ENCODE peak calls at places on chromosomes 12 and 14, in seven cellular contexts. G is uterus, N is OCI-LY7, Q is A549, X is fibroblast of lung, T is mammary epithelial cell, D is psoas muscle. J is an unnamed sample.
A peak's percentile ranks its signal among the peaks of the same experiment; 100 is the strongest.

GRCh38 chr12:108724054-108724889 is 7.0 kb downstream of the CORO1C start:
- DNase-seq in G (no peak), N (peak; percentile 29), Q (no peak), X (no peak), T (peak; percentile 66), D (no peak), J (no peak)

GRCh38 chr12:19227880-19228210 is 98.3 kb downstream of the PLEKHA5 start:
- DNase-seq in G (no peak), N (no peak), Q (no peak), X (no peak), T (no peak), D (no peak), J (no peak)

GRCh38 chr14:72745546-72745945 is 148.4 kb downstream of the DPF3 start:
- DNase-seq in G (no peak), N (no peak), Q (peak; percentile 15), X (peak; percentile 83), T (peak; percentile 79), D (no peak), J (no peak)

GRCh38 chr14:69263364-69263763 is 3.4 kb downstream of the GALNT16 start:
- DNase-seq in G (peak; percentile 77), N (no peak), Q (no peak), X (peak; percentile 92), T (peak; percentile 44), D (peak; percentile 87), J (no peak)

GRCh38 chr14:99754141-99755067 is 38.8 kb upstream of the EML1 start:
- DNase-seq in G (peak; percentile 16), N (no peak), Q (no peak), X (no peak), T (peak; percentile 41), D (no peak), J (peak; percentile 86)

GRCh38 chr14:102491786-102492522 is 17.6 kb downstream of the ANKRD9 start:
- DNase-seq in G (no peak), N (no peak), Q (no peak), X (no peak), T (no peak), D (no peak), J (no peak)

GRCh38 chr14:99561827-99562226 is 42.2 kb downstream of the CCDC85C start:
- DNase-seq in G (no peak), N (no peak), Q (no peak), X (no peak), T (no peak), D (no peak), J (no peak)

GRCh38 chr14:28412076-28412475 is 354.5 kb upstream of the FOXG1 start:
- DNase-seq in G (no peak), N (no peak), Q (no peak), X (peak; percentile 21), T (peak; percentile 6), D (no peak), J (no peak)

GRCh38 chr12:128077917-128078298 is 189.1 kb upstream of the TMEM132C start:
- DNase-seq in G (no peak), N (no peak), Q (no peak), X (no peak), T (no peak), D (no peak), J (no peak)

GRCh38 chr14:32709072-32709471 is 229.6 kb upstream of the NPAS3 start:
- DNase-seq in G (peak; percentile 53), N (no peak), Q (no peak), X (peak; percentile 94), T (peak; percentile 49), D (no peak), J (no peak)

GRCh38 chr12:110699591-110700445 is 10.9 kb upstream of the HVCN1 start:
- DNase-seq in G (no peak), N (peak; percentile 37), Q (no peak), X (no peak), T (no peak), D (peak; percentile 60), J (no peak)

GRCh38 chr12:109044241-109044640 is 8.1 kb upstream of the USP30 start:
- DNase-seq in G (no peak), N (no peak), Q (no peak), X (no peak), T (no peak), D (no peak), J (no peak)

GRCh38 chr12:68236421-68237059 is 10.9 kb upstream of the IL26 start:
- DNase-seq in G (no peak), N (peak; percentile 50), Q (peak; percentile 28), X (no peak), T (peak; percentile 40), D (no peak), J (no peak)

GRCh38 chr14:96783306-96784224 is 13.6 kb upstream of the VRK1 start:
- DNase-seq in G (no peak), N (no peak), Q (no peak), X (no peak), T (peak; percentile 75), D (no peak), J (no peak)

DNA sequence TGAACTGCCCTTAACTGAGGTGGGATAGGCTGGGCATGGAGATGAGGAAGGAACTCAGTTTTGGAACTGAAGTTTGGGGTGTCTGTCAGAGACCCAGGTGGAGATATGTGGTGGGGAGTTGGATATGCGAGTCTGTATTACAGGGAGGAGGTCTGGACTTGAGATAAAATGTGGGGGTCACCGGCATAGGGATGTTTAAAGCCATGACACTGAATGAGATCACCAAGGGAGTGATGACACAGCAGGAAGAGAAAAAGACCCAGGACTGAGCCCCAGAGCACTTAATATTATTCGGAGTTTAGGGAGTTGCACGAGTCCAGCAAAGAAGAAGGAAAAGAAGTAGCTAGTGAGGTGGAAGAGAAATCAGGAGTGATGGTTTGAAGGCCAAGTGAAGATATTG is 4.0 kb upstream of the OASL start:
- DNase-seq in G (no peak), N (no peak), Q (no peak), X (no peak), T (no peak), D (no peak), J (no peak)
- H3K4me1 ChIP-seq in G (no peaks in the 10 kb centered on the region), N (peaks cover 7% of the 10 kb centered on the region), Q (no peaks in the 10 kb centered on the region), X (peaks cover 2% of the 10 kb centered on the region), T (peaks cover 7% of the 10 kb centered on the region), D (peaks cover 4% of the 10 kb centered on the region), J (no peaks in the 10 kb centered on the region)

GRCh38 chr12:6327159-6327558 is 14.7 kb downstream of the TNFRSF1A start:
- DNase-seq in G (peak; percentile 39), N (no peak), Q (no peak), X (no peak), T (no peak), D (no peak), J (no peak)

GRCh38 chr12:6326316-6326959 is 15.4 kb downstream of the TNFRSF1A start:
- DNase-seq in G (peak; percentile 86), N (peak; percentile 51), Q (peak; percentile 78), X (peak; percentile 68), T (no peak), D (peak; percentile 79), J (no peak)

GRCh38 chr12:6323340-6323994 is 13.0 kb downstream of the PLEKHG6 start:
- DNase-seq in G (peak; percentile 81), N (peak; percentile 77), Q (peak; percentile 88), X (peak; percentile 94), T (peak; percentile 89), D (peak; percentile 85), J (no peak)

GRCh38 chr12:6323995-6324711 is 13.7 kb downstream of the PLEKHG6 start:
- DNase-seq in G (no peak), N (no peak), Q (no peak), X (no peak), T (no peak), D (no peak), J (no peak)

DNA sequence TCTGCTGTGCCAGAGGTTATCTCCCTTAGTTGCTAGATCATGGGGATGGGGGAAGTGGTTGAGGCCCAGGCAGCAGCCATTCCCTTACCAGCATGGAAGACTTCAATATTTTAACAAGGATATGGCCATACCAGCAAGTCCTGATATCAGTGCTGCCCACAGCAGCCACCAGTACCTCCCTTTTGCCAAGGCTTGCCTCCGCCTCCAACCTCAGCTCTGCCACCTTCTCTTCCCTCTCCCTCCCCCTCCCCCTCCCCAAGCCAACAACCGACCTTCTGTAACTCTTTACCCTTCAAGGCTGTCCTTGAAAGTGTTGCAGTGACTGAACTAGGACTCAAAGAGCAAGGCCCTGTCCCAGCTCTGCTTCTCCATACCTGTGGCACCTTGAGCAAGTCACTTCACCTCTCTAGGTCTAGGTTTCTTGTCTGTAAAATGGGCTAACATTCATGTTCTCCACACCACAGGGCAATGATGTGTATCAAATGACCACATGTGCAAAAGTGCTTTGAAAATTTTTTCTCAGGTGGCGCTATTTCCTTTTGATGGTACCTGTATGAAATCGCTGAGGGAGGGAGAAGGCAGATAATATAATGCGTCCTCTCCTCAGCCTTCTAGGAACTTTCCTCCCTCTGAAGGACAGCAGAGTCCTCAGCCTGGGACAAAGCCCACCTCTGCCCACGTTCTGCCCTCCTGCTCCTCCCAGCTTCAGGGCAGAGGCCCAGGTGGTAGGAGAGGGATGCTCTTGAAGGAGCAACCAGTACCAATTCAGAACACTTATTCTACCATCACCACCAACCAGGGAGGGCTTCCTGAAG is 14.7 kb downstream of the PLEKHG6 start:
- DNase-seq in G (no peak), N (no peak), Q (no peak), X (no peak), T (no peak), D (no peak), J (no peak)
- TF ChIP-seq CTCF in G (no peak), N (peak; percentile 53), Q (no peak), X (no peak), T (no peak), D (no peak), J (no peak)

GRCh38 chr14:89348726-89349125 is 68.3 kb downstream of the FOXN3 start:
- DNase-seq in G (no peak), N (no peak), Q (no peak), X (no peak), T (no peak), D (no peak), J (no peak)

GRCh38 chr14:89342049-89342448 is 75.0 kb downstream of the FOXN3 start:
- DNase-seq in G (no peak), N (no peak), Q (no peak), X (no peak), T (no peak), D (no peak), J (no peak)

GRCh38 chr14:89347885-89348284 is 69.1 kb downstream of the FOXN3 start:
- DNase-seq in G (no peak), N (no peak), Q (no peak), X (no peak), T (no peak), D (no peak), J (no peak)

GRCh38 chr14:89343356-89343755 is 73.7 kb downstream of the FOXN3 start:
- DNase-seq in G (no peak), N (no peak), Q (no peak), X (no peak), T (no peak), D (no peak), J (no peak)

DNA sequence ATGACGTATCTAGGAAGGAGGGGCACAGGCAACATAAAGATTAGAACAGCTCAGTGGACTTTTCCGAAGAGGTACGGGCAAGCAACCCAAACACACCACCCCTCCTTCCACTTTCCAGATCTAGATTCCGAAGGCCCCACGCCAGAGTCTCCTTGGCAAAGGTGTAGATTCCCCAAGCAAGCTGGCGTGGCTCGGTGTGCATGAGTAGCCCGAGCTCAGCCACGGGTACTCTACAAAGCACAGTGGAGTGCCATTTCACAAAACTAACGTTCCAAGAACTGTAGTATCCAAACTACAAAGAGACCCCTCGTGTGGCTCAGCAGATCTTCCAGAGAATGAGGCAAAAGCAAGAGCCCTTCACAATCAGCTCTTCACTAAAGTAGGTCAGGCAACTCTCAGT is 72.2 kb downstream of the FOXN3 start:
- DNase-seq in G (no peak), N (no peak), Q (no peak), X (no peak), T (no peak), D (no peak), J (no peak)
- H3K27ac ChIP-seq in G (no peak overlapping the region), N (no peak overlapping the region), Q (no peak overlapping the region), X (no peak overlapping the region), T (no peak overlapping the region), D (no peak overlapping the region), J (no peak overlapping the region)

GRCh38 chr12:96623155-96623554 is 133.8 kb downstream of the CFAP54 start:
- DNase-seq in G (no peak), N (no peak), Q (no peak), X (no peak), T (no peak), D (no peak), J (no peak)
- H3K4me1 ChIP-seq in G (no peaks in the 10 kb centered on the region), N (no peaks in the 10 kb centered on the region), Q (no peaks in the 10 kb centered on the region), X (no peaks in the 10 kb centered on the region), T (no peaks in the 10 kb centered on the region), D (no peaks in the 10 kb centered on the region), J (no peaks in the 10 kb centered on the region)

J was measured in ascending aorta.